ENCODE peak calls at places on chromosome 16, in five cellular contexts. B, H, I, Q and M are unnamed samples.

GRCh38 chr16:17921357-17921978 is 415.1 kb downstream of the NPIPA8 start:
- DNase-seq in I (no peak), B (peak), Q (no peak), H (peak), M (peak)

GRCh38 chr16:84593825-84594724 is 23.8 kb downstream of the COTL1 start:
- DNase-seq in H (peak), Q (no peak), I (peak), B (peak), M (peak)

GRCh38 chr16:67521095-67521804 is 7.4 kb upstream of the RIPOR1 start:
- DNase-seq in B (peak), H (peak), I (peak), Q (peak), M (peak)

GRCh38 chr16:85306071-85306792 is 194.0 kb upstream of the CIBAR2 start:
- DNase-seq in Q (peak), B (peak), H (peak), I (peak), M (peak)

GRCh38 chr16:3668626-3669025 is 14.1 kb downstream of the DNASE1 start:
- DNase-seq in I (no peak), Q (no peak), H (no peak), B (no peak), M (no peak)

GRCh38 chr16:8649829-8650554 is 24.4 kb upstream of the ABAT start:
- DNase-seq in B (no peak), Q (no peak), I (no peak), H (no peak), M (no peak)

GRCh38 chr16:81786321-81786720 is 7.2 kb downstream of the PLCG2 start:
- DNase-seq in B (no peak), Q (no peak), H (no peak), I (no peak), M (no peak)

GRCh38 chr16:70685061-70685937 is 554 bp downstream of the MTSS2 start:
- DNase-seq in Q (no peak), B (no peak), H (no peak), I (no peak), M (no peak)